ENCODE peak calls at places on chromosome 20, in six cellular contexts. N is HT-29, E is ELF-1, A is IMR-90, O is HTR-8/SVneo, Q is left ventricle myocardium superior. C is an unnamed sample.

GRCh38 chr20:51650685-51651134 is 108.2 kb upstream of the NFATC2 start:
- DNase-seq in N (no peak), E (no peak), A (peak; percentile 78), O (no peak), Q (no peak), C (peak; percentile 16)

GRCh38 chr20:63966172-63966943 is 3.4 kb downstream of the ZNF512B start:
- DNase-seq in N (no peak), E (no peak), A (no peak), O (no peak), Q (peak; percentile 23), C (no peak)

GRCh38 chr20:64064145-64064698 is 1.2 kb downstream of the TCEA2 start:
- DNase-seq in N (no peak), E (no peak), A (peak; percentile 32), O (peak; percentile 84), Q (no peak), C (peak; percentile 76)

GRCh38 chr20:1935696-1936366 is 40.6 kb downstream of the SIRPA start:
- DNase-seq in N (no peak), E (no peak), A (no peak), O (no peak), Q (peak; percentile 87), C (no peak)

GRCh38 chr20:41334036-41334435 is 6.6 kb upstream of the LPIN3 start:
- DNase-seq in N (no peak), E (no peak), A (no peak), O (no peak), Q (no peak), C (no peak)

GRCh38 chr20:62602550-62602949 is 39.8 kb upstream of the SLCO4A1 start:
- DNase-seq in N (peak; percentile 62), E (no peak), A (no peak), O (no peak), Q (peak; percentile 53), C (no peak)

GRCh38 chr20:25238319-25239037 is 9.4 kb upstream of the PYGB start:
- DNase-seq in N (no peak), E (no peak), A (peak; percentile 73), O (no peak), Q (no peak), C (no peak)

GRCh38 chr20:41259309-41259708 is 58.2 kb downstream of the ZHX3 start:
- DNase-seq in N (no peak), E (no peak), A (no peak), O (no peak), Q (no peak), C (no peak)

GRCh38 chr20:1160496-1160895 is 24.3 kb downstream of the TMEM74B start:
- DNase-seq in N (no peak), E (no peak), A (no peak), O (no peak), Q (no peak), C (no peak)

GRCh38 chr20:50055524-50056083 is 57.3 kb downstream of the UBE2V1 start:
- DNase-seq in N (no peak), E (no peak), A (no peak), O (no peak), Q (no peak), C (no peak)

GRCh38 chr20:49594143-49594928 is 26.4 kb upstream of the PTGIS start:
- DNase-seq in N (peak; percentile 57), E (peak; percentile 44), A (peak; percentile 87), O (no peak), Q (peak; percentile 79), C (peak; percentile 89)

GRCh38 chr20:62994850-62995249 is 11.9 kb downstream of the BHLHE23 start:
- DNase-seq in N (no peak), E (no peak), A (no peak), O (no peak), Q (peak; percentile 6), C (no peak)

GRCh38 chr20:34604980-34605788 is 46.7 kb downstream of the MAP1LC3A start:
- DNase-seq in N (no peak), E (no peak), A (peak; percentile 83), O (no peak), Q (no peak), C (peak; percentile 42)